ENCODE peak calls at places on chromosome 4, in five cellular contexts. U, M, R, I and O are unnamed samples.

GRCh38 chr4:107743532-107743931 is 23.5 kb upstream of the PAPSS1 start:
- DNase-seq in U (no peak), M (no peak), R (no peak), I (no peak), O (no peak)

GRCh38 chr4:116499-116898 is 7.8 kb upstream of the ZNF718 start:
- DNase-seq in U (no peak), M (no peak), R (no peak), I (no peak), O (no peak)

GRCh38 chr4:10746371-10747143 is 62.0 kb upstream of the CLNK start:
- DNase-seq in U (no peak), M (no peak), R (no peak), I (no peak), O (no peak)

GRCh38 chr4:37891221-37892159 is 606 bp downstream of the TBC1D1 start:
- DNase-seq in U (no peak), M (peak), R (peak), I (no peak), O (peak)

GRCh38 chr4:6907658-6908191 is 1.9 kb upstream of the TBC1D14 start:
- DNase-seq in U (no peak), M (no peak), R (no peak), I (no peak), O (no peak)

GRCh38 chr4:56658410-56659003 is 22.6 kb downstream of the HOPX start:
- DNase-seq in U (no peak), M (no peak), R (no peak), I (no peak), O (no peak)

GRCh38 chr4:137370206-137370633 is 162.1 kb downstream of the PCDH18 start:
- DNase-seq in U (peak), M (no peak), R (no peak), I (no peak), O (no peak)

GRCh38 chr4:1565598-1566295 is 118.4 kb downstream of the FAM53A start:
- DNase-seq in U (no peak), M (no peak), R (no peak), I (no peak), O (peak)

GRCh38 chr4:40998680-40999358 is 215.5 kb downstream of the APBB2 start:
- DNase-seq in U (no peak), M (no peak), R (no peak), I (no peak), O (no peak)

GRCh38 chr4:41028392-41029076 is 185.8 kb downstream of the APBB2 start:
- DNase-seq in U (no peak), M (no peak), R (no peak), I (no peak), O (no peak)

GRCh38 chr4:140296871-140297570 is 76.4 kb upstream of the SCOC start:
- DNase-seq in U (no peak), M (no peak), R (no peak), I (no peak), O (no peak)